ENCODE peak calls at places on chromosomes 7 and 10, in ten cellular contexts. S is RWPE2; Z is mammary epithelial cell; A is CD8-positive, alpha-beta memory T cell; Q is effector memory CD4-positive, alpha-beta T cell; E is neural progenitor cell; X is left ventricle myocardium inferior; V is WERI-Rb-1; P is adrenal gland; K is PC-3. G is an unnamed sample.

GRCh38 chr10:104824378-104825006 is 183.4 kb downstream of the SORCS3 start:
- DNase-seq in Z (peak; percentile 39), V (no peak), Q (no peak), P (peak; percentile 23), E (peak; percentile 83), A (peak; percentile 1), X (peak; percentile 17), K (peak; percentile 25), S (no peak), G (peak; percentile 10)

GRCh38 chr7:37901236-37901827 is 15.3 kb downstream of the SFRP4 start:
- DNase-seq in E (peak; percentile 55), S (no peak), V (no peak), K (peak; percentile 57), Z (peak; percentile 6), P (no peak), A (no peak), Q (no peak), X (no peak), G (no peak)

GRCh38 chr7:39958038-39958437 is 8.0 kb downstream of the CDK13 start:
- DNase-seq in Z (no peak), A (no peak), Q (no peak), P (no peak), V (no peak), S (no peak), X (no peak), E (no peak), K (no peak), G (no peak)

GRCh38 chr10:70227548-70228320 is 5.5 kb downstream of the PPA1 start:
- DNase-seq in X (no peak), Q (no peak), Z (peak; percentile 43), A (no peak), K (peak; percentile 46), S (no peak), V (no peak), E (no peak), P (no peak), G (no peak)

GRCh38 chr10:98323221-98324164 is 55.5 kb upstream of the LOXL4 start:
- DNase-seq in K (peak; percentile 94), Z (peak; percentile 69), E (no peak), Q (no peak), A (no peak), V (no peak), P (peak; percentile 88), S (no peak), X (peak; percentile 74), G (no peak)

GRCh38 chr10:99630439-99630838 is 10.2 kb upstream of the SLC25A28 start:
- DNase-seq in V (no peak), A (no peak), S (no peak), Q (no peak), Z (peak; percentile 63), X (no peak), P (peak; percentile 46), K (peak; percentile 53), E (peak; percentile 14), G (no peak)

GRCh38 chr7:137386966-137387365 is 43.4 kb upstream of the PTN start:
- DNase-seq in A (no peak), X (no peak), P (no peak), K (no peak), Z (no peak), S (no peak), V (no peak), Q (no peak), E (no peak), G (no peak)

GRCh38 chr7:105602325-105603305 is 21.3 kb upstream of the EFCAB10 start:
- DNase-seq in E (no peak), K (no peak), S (no peak), A (no peak), Q (no peak), Z (no peak), P (no peak), X (no peak), V (no peak), G (no peak)

GRCh38 chr10:12177642-12178041 is 18.0 kb downstream of the NUDT5 start:
- DNase-seq in P (no peak), Z (peak; percentile 5), Q (no peak), S (no peak), K (peak; percentile 61), A (no peak), X (no peak), E (no peak), V (no peak), G (no peak)

GRCh38 chr10:12180221-12180974 is 15.3 kb downstream of the NUDT5 start:
- DNase-seq in V (no peak), Q (no peak), E (no peak), A (no peak), S (no peak), K (no peak), X (no peak), P (no peak), Z (no peak), G (no peak)

GRCh38 chr10:12181065-12181775 is 14.5 kb downstream of the NUDT5 start:
- DNase-seq in X (no peak), Z (no peak), K (peak; percentile 3), Q (peak; percentile 62), P (no peak), V (no peak), E (no peak), A (peak; percentile 60), S (no peak), G (peak; percentile 51)

GRCh38 chr10:12184165-12184564 is 11.5 kb downstream of the NUDT5 start:
- DNase-seq in Q (no peak), S (no peak), X (no peak), K (no peak), E (no peak), A (no peak), V (no peak), Z (no peak), P (no peak), G (no peak)

GRCh38 chr10:12179616-12180015 is 16.1 kb downstream of the NUDT5 start:
- DNase-seq in X (no peak), E (no peak), K (no peak), Q (no peak), P (no peak), Z (no peak), A (no peak), S (no peak), V (no peak), G (no peak)
- H3K27ac ChIP-seq in X (no peak overlapping the region), E (no peak overlapping the region), K (no peak overlapping the region), Q (no peak overlapping the region), P (no peak overlapping the region), Z (no peak overlapping the region), A (no peak overlapping the region), S (no peak overlapping the region), V (no peak overlapping the region), G (no peak overlapping the region)

GRCh38 chr7:68088894-68089293 is 1092.3 kb downstream of the TYW1 start:
- DNase-seq in P (no peak), A (no peak), Z (no peak), Q (no peak), X (no peak), E (no peak), S (no peak), K (no peak), V (no peak), G (no peak)
- H3K9me3 ChIP-seq in P (no peaks in the 10 kb centered on the region), A (no peaks in the 10 kb centered on the region), Z (peaks cover 14% of the 10 kb centered on the region), Q (no peaks in the 10 kb centered on the region), X (peaks cover 15% of the 10 kb centered on the region), E (no peaks in the 10 kb centered on the region), S (peaks cover 2% of the 10 kb centered on the region), K (no peaks in the 10 kb centered on the region), V (no peaks in the 10 kb centered on the region), G (no peaks in the 10 kb centered on the region)

GRCh38 chr7:147879116-147879750 is 711.3 kb upstream of the C7orf33 start:
- DNase-seq in Z (no peak), Q (no peak), E (no peak), A (no peak), K (peak; percentile 19), S (no peak), P (no peak), V (no peak), X (no peak), G (no peak)
- H3K27ac ChIP-seq in Z (no peak overlapping the region), Q (no peak overlapping the region), E (no peak overlapping the region), A (no peak overlapping the region), K (no peak overlapping the region), S (no peak overlapping the region), P (no peak overlapping the region), V (no peak overlapping the region), X (no peak overlapping the region), G (no peak overlapping the region)

DNA sequence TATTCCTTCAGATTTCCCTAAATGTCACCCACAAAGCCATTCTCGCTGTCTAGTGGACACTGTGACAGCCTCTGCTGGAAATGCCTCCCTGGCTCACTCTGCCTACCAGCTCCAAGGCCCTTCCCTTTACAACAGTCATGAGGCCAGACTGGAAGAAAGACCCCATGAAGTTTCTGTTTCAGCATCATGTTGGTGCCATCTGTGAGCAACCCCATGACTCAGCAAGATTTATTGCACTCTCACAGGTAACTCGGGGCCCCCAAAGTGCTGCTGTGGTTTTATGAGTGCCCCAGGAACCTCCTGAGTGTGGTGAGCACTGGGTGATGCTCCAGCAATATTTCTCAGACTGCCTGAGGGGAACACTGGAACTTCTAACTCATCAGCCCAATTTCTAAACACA is 218.6 kb downstream of the ZNF33B start:
- DNase-seq in Q (no peak), X (no peak), S (no peak), K (no peak), E (no peak), P (no peak), A (no peak), V (no peak), Z (no peak), G (no peak)
- H3K9me3 ChIP-seq in Q (no peaks in the 10 kb centered on the region), X (no peaks in the 10 kb centered on the region), S (no peaks in the 10 kb centered on the region), K (no peaks in the 10 kb centered on the region), E (peaks cover 7% of the 10 kb centered on the region), P (no peaks in the 10 kb centered on the region), A (no peaks in the 10 kb centered on the region), V (no peaks in the 10 kb centered on the region), Z (peaks cover 6% of the 10 kb centered on the region), G (no peaks in the 10 kb centered on the region)